ENCODE peak calls at places on chromosome 20, in nine cellular contexts. L, V, D, A, M, U, S, C and Y are unnamed samples.

GRCh38 chr20:54107181-54107580 is 36.8 kb upstream of the BCAS1 start:
- DNase-seq in L (no peak), V (no peak), D (no peak), A (no peak), M (no peak), U (no peak), S (no peak), C (no peak), Y (no peak)

GRCh38 chr20:37161830-37162549 is 17.1 kb upstream of the RPN2 start:
- DNase-seq in L (no peak), V (no peak), D (no peak), A (no peak), M (no peak), U (no peak), S (no peak), C (no peak), Y (no peak)

GRCh38 chr20:49890651-49891361 is 24.5 kb downstream of the SPATA2 start:
- DNase-seq in L (peak; percentile 23), V (no peak), D (no peak), A (no peak), M (peak; percentile 27), U (no peak), S (no peak), C (no peak), Y (no peak)

GRCh38 chr20:10388571-10388970 is 45.5 kb downstream of the MKKS start:
- DNase-seq in L (no peak), V (no peak), D (no peak), A (no peak), M (no peak), U (no peak), S (no peak), C (no peak), Y (no peak)

GRCh38 chr20:2751868-2752630 is 48.4 kb downstream of the CPXM1 start:
- DNase-seq in L (peak; percentile 28), V (peak; percentile 61), D (no peak), A (no peak), M (peak; percentile 59), U (peak; percentile 42), S (no peak), C (no peak), Y (no peak)

GRCh38 chr20:49393803-49394202 is 88.7 kb downstream of the KCNB1 start:
- DNase-seq in L (no peak), V (no peak), D (no peak), A (no peak), M (no peak), U (no peak), S (no peak), C (no peak), Y (no peak)

GRCh38 chr20:33788351-33789049 is 22.6 kb upstream of the CHMP4B start:
- DNase-seq in L (no peak), V (no peak), D (no peak), A (no peak), M (no peak), U (no peak), S (no peak), C (no peak), Y (no peak)

GRCh38 chr20:53901064-53901463 is 169.3 kb downstream of the BCAS1 start:
- DNase-seq in L (no peak), V (no peak), D (no peak), A (no peak), M (no peak), U (peak; percentile 52), S (no peak), C (peak; percentile 89), Y (no peak)

GRCh38 chr20:64116541-64117423 is 9.4 kb upstream of the NPBWR2 start:
- DNase-seq in L (no peak), V (no peak), D (no peak), A (no peak), M (no peak), U (no peak), S (no peak), C (no peak), Y (no peak)

GRCh38 chr20:34570859-34571306 is 12.4 kb downstream of the MAP1LC3A start:
- DNase-seq in L (peak; percentile 37), V (no peak), D (no peak), A (no peak), M (no peak), U (no peak), S (no peak), C (peak; percentile 84), Y (no peak)

GRCh38 chr20:25604611-25605010 is 19.2 kb downstream of the NANP start:
- DNase-seq in L (no peak), V (no peak), D (no peak), A (no peak), M (no peak), U (no peak), S (no peak), C (no peak), Y (no peak)

GRCh38 chr20:33291830-33292355 is 8.9 kb downstream of the BPIFB1 start:
- DNase-seq in L (peak; percentile 61), V (peak; percentile 76), D (peak; percentile 57), A (peak; percentile 36), M (peak; percentile 78), U (peak; percentile 40), S (no peak), C (no peak), Y (no peak)

GRCh38 chr20:44134897-44135810 is 51.8 kb downstream of the JPH2 start:
- DNase-seq in L (peak; percentile 45), V (peak; percentile 22), D (no peak), A (no peak), M (no peak), U (no peak), S (no peak), C (peak; percentile 23), Y (no peak)

GRCh38 chr20:44136579-44136978 is 50.4 kb downstream of the JPH2 start:
- DNase-seq in L (no peak), V (no peak), D (no peak), A (no peak), M (no peak), U (no peak), S (no peak), C (no peak), Y (no peak)

GRCh38 chr20:44137210-44137781 is 49.7 kb downstream of the JPH2 start:
- DNase-seq in L (peak; percentile 97), V (no peak), D (peak; percentile 25), A (no peak), M (peak; percentile 82), U (peak; percentile 33), S (no peak), C (peak; percentile 77), Y (peak; percentile 21)

GRCh38 chr20:44133424-44133823 is 53.6 kb downstream of the JPH2 start:
- DNase-seq in L (no peak), V (no peak), D (no peak), A (no peak), M (no peak), U (no peak), S (no peak), C (no peak), Y (no peak)

DNA sequence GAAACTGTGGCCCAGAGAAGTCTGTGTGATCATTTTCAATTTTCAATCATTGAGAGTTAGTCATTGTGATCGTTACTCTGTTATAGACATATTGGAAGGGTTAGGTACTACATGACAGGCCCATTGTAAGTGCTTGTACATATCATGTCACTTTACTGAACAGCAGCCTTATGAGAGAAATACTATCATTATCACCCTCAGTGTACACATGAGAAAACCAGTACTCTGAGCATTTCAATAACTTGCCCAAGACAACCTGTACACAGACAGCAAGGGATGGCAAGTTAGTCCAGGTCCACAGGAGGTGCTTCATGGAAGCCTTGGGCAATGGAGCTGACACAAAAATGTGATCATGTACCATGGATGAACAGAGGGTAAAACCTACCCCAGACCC is 51.2 kb downstream of the JPH2 start:
- DNase-seq in L (no peak), V (no peak), D (no peak), A (no peak), M (no peak), U (no peak), S (no peak), C (no peak), Y (no peak)
- H3K27ac ChIP-seq in L (peak overlapping the region; percentile 100), V (no peak overlapping the region), D (no peak overlapping the region), A (no peak overlapping the region), M (no peak overlapping the region), U (no peak overlapping the region), S (peak overlapping the region; percentile 91), C (no peak overlapping the region), Y (no peak overlapping the region)

DNA sequence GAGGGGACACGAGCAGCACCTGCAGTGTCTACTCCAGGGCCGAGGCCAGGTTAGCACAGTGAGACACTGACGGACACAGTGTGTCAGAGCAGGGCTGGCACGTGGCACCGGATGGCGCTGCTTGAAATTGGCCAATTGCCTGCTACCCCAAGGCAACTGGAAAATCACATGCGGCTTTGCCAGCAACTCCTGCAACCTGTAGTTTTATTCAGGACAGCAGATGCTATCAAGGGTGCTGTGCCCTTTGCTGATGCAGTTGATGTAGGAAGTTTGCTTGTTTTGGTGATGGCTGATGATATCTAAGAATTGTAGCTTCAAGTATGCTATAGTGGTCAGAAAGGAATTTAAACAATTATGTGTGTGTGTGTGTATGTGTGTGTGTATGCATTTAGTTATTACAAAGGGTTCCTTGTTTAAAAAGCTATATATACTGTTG is 25.9 kb downstream of the RIN2 start:
- DNase-seq in L (no peak), V (no peak), D (no peak), A (no peak), M (no peak), U (peak; percentile 76), S (peak; percentile 68), C (peak; percentile 87), Y (peak; percentile 59)
- H3K27ac ChIP-seq in L (peak overlapping the region; percentile 93), V (no peak overlapping the region), D (no peak overlapping the region), A (no peak overlapping the region), M (no peak overlapping the region), U (peak overlapping the region; percentile 87), S (peak overlapping the region; percentile 83), C (peak overlapping the region; percentile 85), Y (peak overlapping the region; percentile 76)

GRCh38 chr20:1491891-1492642 is 847 bp upstream of the SIRPB2 start:
- DNase-seq in L (no peak), V (no peak), D (no peak), A (no peak), M (no peak), U (no peak), S (no peak), C (no peak), Y (no peak)
- H3K27ac ChIP-seq in L (no peak overlapping the region), V (no peak overlapping the region), D (no peak overlapping the region), A (peak overlapping the region; percentile 31), M (no peak overlapping the region), U (no peak overlapping the region), S (peak overlapping the region; percentile 53), C (no peak overlapping the region), Y (no peak overlapping the region)

DNA sequence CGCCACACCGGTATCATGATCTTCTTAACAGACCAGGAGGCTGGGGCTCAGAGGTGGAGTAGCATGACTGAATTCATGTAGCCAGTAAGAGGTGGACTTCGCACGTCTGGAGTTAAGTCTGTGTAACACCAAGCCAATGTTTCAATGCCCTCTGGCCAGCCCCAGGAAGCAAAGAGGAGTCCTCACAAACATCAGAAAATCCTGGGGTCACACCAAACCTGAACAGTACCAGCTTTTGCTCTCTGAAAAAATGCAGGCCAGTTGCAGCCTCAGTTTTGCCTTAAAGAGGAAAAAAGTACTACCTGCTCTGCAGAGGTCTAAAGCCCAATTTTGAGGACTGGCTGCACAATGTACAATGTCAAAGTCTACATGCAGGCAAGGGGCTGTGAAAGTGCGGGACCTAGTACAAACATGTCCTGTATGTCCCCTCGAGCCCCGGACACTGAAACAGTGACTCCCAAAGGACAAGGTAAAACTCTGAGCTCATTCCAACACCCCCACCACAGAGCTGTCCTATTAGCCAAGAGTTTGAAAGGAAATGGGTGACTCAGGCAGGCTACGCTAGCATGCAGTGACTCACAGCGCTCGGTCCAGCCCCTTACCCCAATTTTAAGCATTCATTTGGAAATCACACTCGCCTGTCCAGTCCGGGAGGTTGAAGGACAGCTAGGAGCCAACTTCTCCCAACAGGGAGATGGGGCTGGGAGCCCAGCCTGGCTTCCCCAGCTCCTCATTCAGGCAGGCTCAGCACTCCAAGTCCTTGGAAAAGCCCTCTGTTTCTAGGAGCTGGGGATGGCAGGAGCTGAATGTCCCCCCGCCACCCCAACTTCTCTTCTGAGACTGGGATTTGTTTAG is 4.1 kb downstream of the SDC4 start:
- DNase-seq in L (peak; percentile 33), V (no peak), D (no peak), A (no peak), M (no peak), U (peak; percentile 69), S (peak; percentile 91), C (peak; percentile 90), Y (peak; percentile 71)
- H3K27ac ChIP-seq in L (peak overlapping the region; percentile 98), V (no peak overlapping the region), D (peak overlapping the region; percentile 77), A (peak overlapping the region; percentile 69), M (no peak overlapping the region), U (peak overlapping the region; percentile 82), S (peak overlapping the region; percentile 97), C (peak overlapping the region; percentile 93), Y (peak overlapping the region; percentile 89)